ENCODE peak calls at places on chromosomes 16 and 17, in ten cellular contexts. Y, W, G, R, P, X, I, E, Q and J are unnamed samples.

GRCh38 chr17:59154335-59154720 is 658 bp downstream of the SKA2 start:
- DNase-seq in Y (peak), W (peak), G (peak), R (peak), P (no peak), X (peak), I (no peak), E (peak), Q (peak), J (peak)

GRCh38 chr16:57479422-57480126 is 6.7 kb downstream of the DOK4 start:
- DNase-seq in Y (peak), W (peak), G (peak), R (peak), P (no peak), X (no peak), I (peak), E (peak), Q (no peak), J (no peak)

GRCh38 chr17:17613708-17614114 is 22.2 kb upstream of the PEMT start:
- DNase-seq in Y (no peak), W (peak), G (peak), R (peak), P (no peak), X (peak), I (no peak), E (peak), Q (peak), J (peak)

GRCh38 chr17:50270430-50271172 is 3.7 kb upstream of the TMEM92 start:
- DNase-seq in Y (peak), W (peak), G (peak), R (peak), P (no peak), X (peak), I (peak), E (peak), Q (no peak), J (peak)

GRCh38 chr16:67897231-67897630 is 4.2 kb downstream of the PSKH1 start:
- DNase-seq in Y (no peak), W (no peak), G (peak), R (no peak), P (no peak), X (no peak), I (peak), E (peak), Q (peak), J (no peak)

GRCh38 chr17:50290074-50290702 is 15.9 kb downstream of the TMEM92 start:
- DNase-seq in Y (no peak), W (no peak), G (peak), R (no peak), P (no peak), X (peak), I (peak), E (peak), Q (peak), J (peak)

GRCh38 chr16:27179500-27180072 is 23.7 kb upstream of the KDM8 start:
- DNase-seq in Y (peak), W (peak), G (peak), R (peak), P (no peak), X (peak), I (peak), E (peak), Q (peak), J (peak)

GRCh38 chr16:17223576-17223975 is 247.2 kb downstream of the XYLT1 start:
- DNase-seq in Y (no peak), W (no peak), G (no peak), R (no peak), P (no peak), X (no peak), I (no peak), E (no peak), Q (no peak), J (no peak)

GRCh38 chr17:76867578-76868175 is 527 bp upstream of the MGAT5B start:
- DNase-seq in Y (no peak), W (no peak), G (peak), R (no peak), P (no peak), X (no peak), I (no peak), E (peak), Q (no peak), J (peak)

GRCh38 chr16:48622456-48623303 is 12.7 kb upstream of the N4BP1 start:
- DNase-seq in Y (peak), W (no peak), G (no peak), R (no peak), P (no peak), X (no peak), I (no peak), E (no peak), Q (no peak), J (no peak)

GRCh38 chr17:17495448-17496188 is 577 bp downstream of the RASD1 start:
- DNase-seq in Y (peak), W (peak), G (peak), R (peak), P (no peak), X (peak), I (no peak), E (peak), Q (no peak), J (no peak)

GRCh38 chr16:77675464-77676324 is 46.6 kb upstream of the NUDT7 start:
- DNase-seq in Y (no peak), W (peak), G (peak), R (peak), P (no peak), X (peak), I (peak), E (peak), Q (peak), J (peak)

GRCh38 chr17:41777157-41777578 is 9.3 kb downstream of the JUP start:
- DNase-seq in Y (no peak), W (peak), G (no peak), R (peak), P (no peak), X (no peak), I (no peak), E (peak), Q (no peak), J (no peak)

GRCh38 chr16:22030087-22030812 is 22.3 kb downstream of the MOSMO start:
- DNase-seq in Y (no peak), W (no peak), G (no peak), R (no peak), P (no peak), X (no peak), I (no peak), E (no peak), Q (no peak), J (no peak)

GRCh38 chr17:67032985-67033384 is 11.4 kb upstream of the CACNG1 start:
- DNase-seq in Y (no peak), W (no peak), G (no peak), R (no peak), P (no peak), X (no peak), I (no peak), E (no peak), Q (no peak), J (no peak)

GRCh38 chr16:17488506-17488905 is 17.7 kb upstream of the XYLT1 start:
- DNase-seq in Y (no peak), W (no peak), G (no peak), R (no peak), P (no peak), X (no peak), I (no peak), E (no peak), Q (no peak), J (no peak)

GRCh38 chr17:29836643-29837042 is 93.4 kb downstream of the SSH2 start:
- DNase-seq in Y (no peak), W (no peak), G (no peak), R (no peak), P (no peak), X (no peak), I (no peak), E (peak), Q (no peak), J (no peak)

GRCh38 chr16:74199066-74199841 is 97.4 kb upstream of the PSMD7 start:
- DNase-seq in Y (no peak), W (no peak), G (no peak), R (no peak), P (no peak), X (no peak), I (no peak), E (no peak), Q (no peak), J (no peak)

GRCh38 chr17:72967963-72968585 is 124.4 kb downstream of the SLC39A11 start:
- DNase-seq in Y (no peak), W (no peak), G (no peak), R (no peak), P (no peak), X (no peak), I (no peak), E (no peak), Q (no peak), J (no peak)

GRCh38 chr16:53680756-53681155 is 22.9 kb downstream of the RPGRIP1L start:
- DNase-seq in Y (no peak), W (no peak), G (no peak), R (no peak), P (no peak), X (no peak), I (no peak), E (no peak), Q (no peak), J (no peak)

GRCh38 chr16:62821771-62822170 is 785.5 kb upstream of the CDH8 start:
- DNase-seq in Y (no peak), W (no peak), G (no peak), R (no peak), P (no peak), X (no peak), I (no peak), E (no peak), Q (no peak), J (no peak)

GRCh38 chr17:71963341-71963740 is 157.5 kb upstream of the SOX9 start:
- DNase-seq in Y (no peak), W (no peak), G (no peak), R (no peak), P (no peak), X (no peak), I (no peak), E (no peak), Q (no peak), J (no peak)

GRCh38 chr17:28501421-28502284 is 4.5 kb upstream of the FOXN1 start:
- DNase-seq in Y (no peak), W (no peak), G (no peak), R (no peak), P (no peak), X (no peak), I (no peak), E (no peak), Q (no peak), J (no peak)

GRCh38 chr17:28500712-28501379 is 5.3 kb upstream of the FOXN1 start:
- DNase-seq in Y (no peak), W (no peak), G (no peak), R (no peak), P (no peak), X (no peak), I (no peak), E (no peak), Q (no peak), J (no peak)

GRCh38 chr17:28505986-28506665 is at the start of gene FOXN1:
- DNase-seq in Y (no peak), W (no peak), G (no peak), R (no peak), P (no peak), X (no peak), I (no peak), E (no peak), Q (no peak), J (no peak)

GRCh38 chr17:28506763-28507487 is 777 bp downstream of the FOXN1 start:
- DNase-seq in Y (no peak), W (no peak), G (no peak), R (no peak), P (no peak), X (no peak), I (no peak), E (no peak), Q (no peak), J (no peak)

DNA sequence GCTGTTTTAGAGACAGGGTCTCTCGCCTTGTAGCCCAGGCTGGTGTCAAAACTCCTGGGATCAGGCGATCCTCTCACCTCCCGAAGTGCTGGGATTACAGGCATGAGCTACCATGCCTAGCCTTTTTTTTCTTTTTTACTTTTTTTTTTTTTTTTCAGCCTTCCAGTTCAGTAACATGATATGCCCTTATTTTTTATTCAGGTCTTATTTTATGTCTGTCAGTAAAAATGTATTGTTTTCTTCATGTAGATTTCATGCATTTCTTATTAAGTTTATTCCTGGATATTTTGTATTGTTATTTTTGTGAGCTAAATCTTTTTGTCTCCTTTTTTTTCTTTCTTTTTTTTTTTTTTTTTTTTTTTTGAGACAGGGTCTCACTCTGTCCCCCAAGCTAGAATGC is 2.7 kb upstream of the FOXN1 start:
- DNase-seq in Y (no peak), W (no peak), G (no peak), R (no peak), P (no peak), X (no peak), I (no peak), E (no peak), Q (no peak), J (no peak)
- H3K4me3 ChIP-seq in Y (no peak), W (no peak), G (no peak), R (no peak), P (no peak), X (no peak), I (no peak), E (no peak), Q (no peak), J (no peak)

GRCh38 chr16:85171809-85172464 is 59.7 kb upstream of the CIBAR2 start:
- DNase-seq in Y (no peak), W (no peak), G (no peak), R (no peak), P (no peak), X (no peak), I (no peak), E (peak), Q (no peak), J (peak)
- H3K4me3 ChIP-seq in Y (peak), W (peak), G (peak), R (no peak), P (peak), X (no peak), I (no peak), E (peak), Q (peak), J (peak)

GRCh38 chr16:89922477-89922883 is 662 bp upstream of the TUBB3 start:
- DNase-seq in Y (no peak), W (peak), G (peak), R (peak), P (no peak), X (peak), I (peak), E (peak), Q (no peak), J (peak)

GRCh38 chr16:89920723-89921122 is 2.1 kb downstream of the MC1R start:
- DNase-seq in Y (no peak), W (no peak), G (no peak), R (no peak), P (no peak), X (no peak), I (peak), E (peak), Q (no peak), J (no peak)

GRCh38 chr16:89922884-89923639 is at the start of gene TUBB3:
- DNase-seq in Y (no peak), W (peak), G (peak), R (peak), P (no peak), X (no peak), I (peak), E (peak), Q (no peak), J (peak)

GRCh38 chr16:89921131-89921698 is 1.9 kb upstream of the TUBB3 start:
- DNase-seq in Y (no peak), W (no peak), G (no peak), R (no peak), P (no peak), X (no peak), I (peak), E (no peak), Q (no peak), J (no peak)

GRCh38 chr16:89921699-89922476 is 1.3 kb upstream of the TUBB3 start:
- DNase-seq in Y (no peak), W (peak), G (peak), R (peak), P (no peak), X (peak), I (peak), E (peak), Q (no peak), J (peak)
- H3K4me3 ChIP-seq in Y (peak), W (peak), G (peak), R (peak), P (peak), X (peak), I (no peak), E (peak), Q (peak), J (peak)

DNA sequence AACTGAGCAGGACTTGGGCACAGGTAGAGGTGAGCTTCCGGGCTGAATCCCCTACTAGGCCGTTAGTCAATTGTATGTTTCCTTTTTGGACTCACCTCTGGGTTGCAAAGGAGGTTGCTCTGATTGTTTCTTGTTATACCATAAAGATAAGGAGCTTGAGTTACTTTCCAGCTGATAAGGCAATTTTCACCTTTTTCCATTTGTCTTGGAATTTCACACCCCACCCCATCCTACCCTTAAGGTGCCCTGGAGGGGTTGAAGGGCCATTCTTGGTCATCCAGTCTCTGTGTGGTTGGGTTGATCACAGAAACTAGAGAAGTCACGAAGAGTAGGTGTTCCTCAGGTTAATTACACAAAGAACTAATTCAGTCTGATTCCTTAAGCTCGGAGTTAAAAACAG is 162.2 kb downstream of the CDH13 start:
- DNase-seq in Y (no peak), W (no peak), G (no peak), R (no peak), P (no peak), X (no peak), I (no peak), E (no peak), Q (no peak), J (no peak)
- H3K4me3 ChIP-seq in Y (no peak), W (no peak), G (no peak), R (no peak), P (no peak), X (no peak), I (no peak), E (no peak), Q (no peak), J (no peak)

DNA sequence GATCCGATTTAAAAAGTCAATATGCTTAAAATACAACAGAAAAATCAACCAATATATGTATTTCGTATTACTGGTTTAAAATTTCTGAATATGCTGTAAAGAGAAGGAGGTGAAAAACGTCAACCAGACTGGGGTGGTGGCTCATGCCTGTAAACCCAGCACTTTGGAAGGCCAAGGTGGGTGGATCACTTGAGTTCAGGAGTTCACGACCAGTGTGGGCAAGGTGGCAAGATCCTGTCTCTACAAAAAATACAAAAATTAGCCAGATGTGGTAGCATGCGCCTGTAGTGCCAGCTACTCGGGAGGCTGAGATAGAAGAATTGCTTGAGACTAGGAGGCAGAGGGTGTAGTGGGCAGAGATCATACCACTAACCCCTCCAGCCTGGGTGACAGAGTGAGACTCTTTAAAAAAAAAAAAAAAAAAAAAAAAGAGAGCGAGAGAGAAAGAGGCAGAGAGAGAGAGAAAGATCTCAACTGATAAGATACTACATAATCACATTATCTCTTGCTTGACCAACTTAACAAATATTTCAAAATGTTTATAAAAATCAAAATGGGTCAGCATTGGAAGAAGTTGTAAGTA is 46.0 kb downstream of the KANSL1 start:
- DNase-seq in Y (no peak), W (no peak), G (no peak), R (no peak), P (no peak), X (no peak), I (no peak), E (no peak), Q (no peak), J (no peak)
- H3K4me3 ChIP-seq in Y (no peak), W (no peak), G (no peak), R (no peak), P (no peak), X (no peak), I (no peak), E (no peak), Q (no peak), J (no peak)